ENCODE peak calls at places on chromosomes 1 and 21, in ten cellular contexts. M is IMR-90, B is fibroblast of lung, P is kidney, O is PC-3, S is H9, C is neural progenitor cell, K is mammary epithelial cell, E is GM23248, A is Karpas-422. Z is an unnamed sample.

GRCh38 chr21:26800001-26800400 is 45.2 kb downstream of the ADAMTS1 start:
- DNase-seq in M (peak; percentile 15), B (peak; percentile 46), P (no peak), O (no peak), S (no peak), C (no peak), K (no peak), E (peak; percentile 22), A (no peak), Z (peak; percentile 56)

GRCh38 chr1:21898326-21899155 is 38.6 kb downstream of the HSPG2 start:
- DNase-seq in M (peak; percentile 39), B (no peak), P (no peak), O (no peak), S (no peak), C (no peak), K (no peak), E (peak; percentile 84), A (no peak), Z (no peak)

GRCh38 chr21:16345757-16346156 is 616.0 kb downstream of the USP25 start:
- DNase-seq in M (no peak), B (no peak), P (no peak), O (no peak), S (no peak), C (no peak), K (no peak), E (no peak), A (no peak), Z (no peak)

GRCh38 chr1:9044241-9044640 is 18.0 kb upstream of the SLC2A7 start:
- DNase-seq in M (no peak), B (no peak), P (no peak), O (no peak), S (no peak), C (no peak), K (no peak), E (no peak), A (no peak), Z (no peak)

GRCh38 chr1:214187152-214187900 is 93.6 kb upstream of the SMYD2 start:
- DNase-seq in M (no peak), B (no peak), P (no peak), O (no peak), S (peak; percentile 45), C (peak; percentile 62), K (no peak), E (peak; percentile 24), A (no peak), Z (peak; percentile 9)

GRCh38 chr1:5501206-5501980 is 490.8 kb downstream of the NPHP4 start:
- DNase-seq in M (no peak), B (no peak), P (no peak), O (no peak), S (no peak), C (no peak), K (no peak), E (no peak), A (no peak), Z (no peak)

GRCh38 chr1:60281360-60281932 is 207.9 kb upstream of the C1orf87 start:
- DNase-seq in M (peak; percentile 30), B (peak; percentile 75), P (peak; percentile 67), O (peak; percentile 85), S (peak; percentile 82), C (peak; percentile 86), K (peak; percentile 55), E (peak; percentile 82), A (peak; percentile 73), Z (peak; percentile 91)

GRCh38 chr1:87182611-87183010 is 146.1 kb upstream of the LMO4 start:
- DNase-seq in M (no peak), B (no peak), P (no peak), O (peak; percentile 7), S (no peak), C (no peak), K (peak; percentile 77), E (peak; percentile 10), A (no peak), Z (no peak)

GRCh38 chr1:203117611-203118575 is 9.6 kb upstream of the ADORA1 start:
- DNase-seq in M (peak; percentile 50), B (peak; percentile 54), P (peak; percentile 91), O (peak; percentile 70), S (peak; percentile 92), C (peak; percentile 93), K (peak; percentile 43), E (peak; percentile 85), A (peak; percentile 79), Z (peak; percentile 89)

GRCh38 chr1:10556430-10557005 is 81.8 kb downstream of the PEX14 start:
- DNase-seq in M (no peak), B (no peak), P (no peak), O (no peak), S (no peak), C (no peak), K (no peak), E (no peak), A (no peak), Z (no peak)

DNA sequence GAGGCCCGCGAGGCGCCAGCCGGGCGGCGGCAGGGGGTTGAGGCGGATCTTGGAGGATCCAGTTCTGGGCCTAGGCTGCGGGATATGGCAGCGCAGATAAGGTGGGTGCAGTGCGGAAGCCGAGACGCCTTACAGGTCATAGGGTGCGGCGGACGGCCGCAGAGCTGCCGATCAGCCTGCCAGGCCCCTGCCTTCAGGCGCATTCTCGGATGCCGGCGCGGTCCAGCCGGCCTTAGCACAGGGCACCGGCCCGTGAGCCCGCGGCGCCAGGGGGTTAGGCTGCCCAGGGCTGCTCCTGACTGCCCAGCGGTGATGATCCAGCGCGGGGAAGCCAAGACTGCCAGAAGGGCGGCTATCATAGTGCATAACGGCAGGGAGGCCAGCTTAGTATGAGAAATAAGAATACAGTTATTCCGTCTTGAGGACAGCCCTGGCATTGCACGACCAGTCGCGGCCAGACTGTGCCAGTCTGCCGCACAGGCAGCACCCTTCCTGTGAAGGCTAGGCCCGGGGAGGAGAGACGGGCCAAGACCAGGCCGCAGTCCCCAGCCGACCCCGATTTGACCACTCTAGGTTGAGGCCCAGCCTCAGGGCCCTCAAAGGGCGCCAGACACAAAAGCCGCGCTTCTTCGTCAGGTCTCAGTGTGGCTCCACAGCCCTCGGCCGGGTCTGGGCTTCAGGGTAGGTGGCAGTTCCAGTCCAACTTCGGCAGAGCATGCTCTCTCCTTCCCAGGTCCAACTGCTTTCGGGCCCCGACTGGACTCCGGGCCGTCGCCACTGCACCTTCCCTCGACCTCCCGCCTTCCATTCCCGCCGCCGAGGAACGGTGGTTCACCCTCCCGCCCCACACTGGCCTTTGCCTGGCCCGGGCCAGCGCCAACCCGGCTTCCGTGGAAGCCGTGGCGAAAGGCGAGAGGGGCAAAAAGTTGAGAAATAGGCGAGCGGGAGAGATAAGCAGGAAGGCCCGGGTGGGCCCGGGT is 880 bp downstream of the ALX3 start:
- DNase-seq in M (no peak), B (no peak), P (no peak), O (no peak), S (peak; percentile 47), C (peak; percentile 68), K (no peak), E (no peak), A (no peak), Z (peak; percentile 36)
- H3K9ac ChIP-seq in M (no peak overlapping the region), B (no peak overlapping the region), P (no peak overlapping the region), O (no peak overlapping the region), S (no peak overlapping the region), C (no peak overlapping the region), K (no peak overlapping the region), E (no peak overlapping the region), A (no peak overlapping the region), Z (no peak overlapping the region)

GRCh38 chr21:18350216-18350615 is 53.4 kb downstream of the TMPRSS15 start:
- DNase-seq in M (no peak), B (peak; percentile 28), P (no peak), O (no peak), S (no peak), C (no peak), K (no peak), E (no peak), A (no peak), Z (no peak)
- H3K9ac ChIP-seq in M (no peak overlapping the region), B (no peak overlapping the region), P (no peak overlapping the region), O (no peak overlapping the region), S (no peak overlapping the region), C (no peak overlapping the region), K (no peak overlapping the region), E (no peak overlapping the region), A (no peak overlapping the region), Z (peak overlapping the region; percentile 50)

DNA sequence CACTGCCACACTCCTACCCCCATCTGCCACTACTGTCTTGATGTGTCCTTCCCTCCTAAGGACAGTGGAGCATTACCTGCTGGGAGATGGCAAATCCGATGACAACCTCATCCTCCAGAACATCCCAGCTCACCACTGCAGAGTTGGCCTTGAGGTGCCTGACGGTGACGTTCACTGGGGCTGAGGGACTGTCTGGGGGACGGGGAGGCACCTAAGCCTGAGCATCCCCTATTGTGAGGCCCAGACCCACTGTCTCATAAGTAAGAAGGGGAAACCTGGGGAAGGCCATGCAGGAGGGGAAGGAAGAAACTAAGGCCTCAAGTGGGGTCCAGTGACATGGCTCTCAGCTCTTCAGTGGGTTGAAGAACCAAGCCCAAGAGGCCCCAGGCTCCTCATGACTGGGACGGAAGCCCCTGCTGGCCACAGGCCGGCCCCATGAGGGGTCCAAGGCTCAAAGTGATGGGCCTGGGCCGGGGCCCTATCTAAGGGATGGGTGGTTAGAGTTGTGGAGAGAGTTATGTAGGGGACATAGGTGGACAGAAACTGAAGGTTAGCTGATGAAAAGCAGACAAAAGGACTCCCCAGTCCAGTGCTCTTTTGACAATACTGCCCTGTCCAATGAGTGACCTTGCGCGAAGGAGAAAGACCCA is 1.8 kb downstream of the FNDC5 start:
- DNase-seq in M (no peak), B (no peak), P (no peak), O (no peak), S (no peak), C (no peak), K (no peak), E (no peak), A (no peak), Z (no peak)
- H3K9ac ChIP-seq in M (no peak overlapping the region), B (no peak overlapping the region), P (no peak overlapping the region), O (no peak overlapping the region), S (no peak overlapping the region), C (no peak overlapping the region), K (no peak overlapping the region), E (no peak overlapping the region), A (no peak overlapping the region), Z (no peak overlapping the region)

GRCh38 chr1:27451346-27451745 is 38.6 kb downstream of the WASF2 start:
- DNase-seq in M (no peak), B (no peak), P (no peak), O (no peak), S (no peak), C (no peak), K (no peak), E (no peak), A (peak; percentile 70), Z (no peak)

GRCh38 chr1:27455166-27455811 is 34.7 kb downstream of the WASF2 start:
- DNase-seq in M (no peak), B (no peak), P (no peak), O (no peak), S (no peak), C (no peak), K (peak; percentile 72), E (peak; percentile 14), A (no peak), Z (no peak)

GRCh38 chr1:27448982-27449381 is 41.0 kb downstream of the WASF2 start:
- DNase-seq in M (no peak), B (no peak), P (no peak), O (no peak), S (no peak), C (no peak), K (no peak), E (no peak), A (no peak), Z (no peak)

DNA sequence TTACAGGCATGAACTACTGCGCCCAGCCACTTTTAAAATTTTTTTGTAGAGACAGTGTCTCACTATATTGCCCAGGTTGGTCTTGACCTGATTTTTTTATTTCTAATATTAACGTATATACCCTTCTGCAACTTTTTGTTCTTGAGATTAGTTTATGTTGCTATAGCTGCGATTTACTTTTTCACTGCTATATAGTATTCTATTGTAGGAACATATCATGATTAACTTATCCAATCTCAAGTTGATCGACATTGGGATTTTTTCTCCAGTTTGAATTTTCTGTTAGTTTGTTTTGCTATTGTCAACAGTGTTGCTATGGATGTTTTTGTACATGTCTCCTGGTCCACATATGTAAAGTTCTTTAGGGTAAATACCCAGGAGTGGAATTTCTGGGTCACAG is 35.4 kb downstream of the WASF2 start:
- DNase-seq in M (no peak), B (no peak), P (no peak), O (no peak), S (no peak), C (no peak), K (no peak), E (no peak), A (no peak), Z (no peak)
- H3K9ac ChIP-seq in M (no peak overlapping the region), B (no peak overlapping the region), P (no peak overlapping the region), O (no peak overlapping the region), S (no peak overlapping the region), C (no peak overlapping the region), K (no peak overlapping the region), E (no peak overlapping the region), A (no peak overlapping the region), Z (no peak overlapping the region)